ENCODE peak calls at places on chromosome 4, in nine cellular contexts. J, K, S, L, Q, P, C, X and F are unnamed samples.

GRCh38 chr4:129926936-129927335 is 831.0 kb downstream of the C4orf33 start:
- DNase-seq in J (no peak), K (no peak), S (no peak), L (no peak), Q (no peak), P (no peak), C (no peak), X (no peak), F (no peak)

GRCh38 chr4:113692809-113693411 is 68.6 kb downstream of the CAMK2D start:
- DNase-seq in J (no peak), K (no peak), S (no peak), L (no peak), Q (no peak), P (no peak), C (no peak), X (peak; percentile 75), F (no peak)

GRCh38 chr4:133995243-133995960 is 206.2 kb downstream of the PABPC4L start:
- DNase-seq in J (no peak), K (no peak), S (no peak), L (no peak), Q (no peak), P (no peak), C (no peak), X (no peak), F (no peak)

GRCh38 chr4:81724925-81725329 is 253.2 kb upstream of the RASGEF1B start:
- DNase-seq in J (no peak), K (peak; percentile 6), S (peak; percentile 3), L (no peak), Q (peak; percentile 7), P (peak; percentile 39), C (no peak), X (no peak), F (no peak)

GRCh38 chr4:123524958-123525628 is 128.5 kb downstream of the SPRY1 start:
- DNase-seq in J (no peak), K (no peak), S (no peak), L (no peak), Q (no peak), P (no peak), C (no peak), X (no peak), F (peak; percentile 33)

GRCh38 chr4:13523591-13524503 is 20.5 kb downstream of the NKX3-2 start:
- DNase-seq in J (peak; percentile 3), K (no peak), S (no peak), L (no peak), Q (no peak), P (no peak), C (no peak), X (no peak), F (no peak)

GRCh38 chr4:26021417-26022345 is 107.7 kb downstream of the SMIM20 start:
- DNase-seq in J (peak; percentile 30), K (no peak), S (no peak), L (no peak), Q (no peak), P (no peak), C (peak; percentile 68), X (peak; percentile 41), F (no peak)

GRCh38 chr4:153152453-153153338 is 51.5 kb upstream of the TRIM2 start:
- DNase-seq in J (peak; percentile 19), K (peak; percentile 24), S (peak; percentile 57), L (peak; percentile 20), Q (no peak), P (peak; percentile 32), C (peak; percentile 46), X (peak; percentile 38), F (peak; percentile 27)

GRCh38 chr4:15469402-15470148 is at the start of gene CC2D2A:
- DNase-seq in J (peak; percentile 56), K (no peak), S (no peak), L (peak; percentile 64), Q (no peak), P (no peak), C (peak; percentile 64), X (peak; percentile 56), F (peak; percentile 69)